ENCODE peak calls at places on chromosome 6, in eight cellular contexts. One of them, this sample, is unnamed.

GRCh38 chr6:52423971-52424381 is 3.8 kb downstream of the EFHC1 start:
- DNase-seq in H9: peak; percentile 54
- DNase-seq in GM23338: peak; percentile 52
- DNase-seq in pancreas: no peak
- DNase-seq in H1: no peak
- DNase-seq in GM23248: peak; percentile 86
- DNase-seq in substantia nigra: no peak
- DNase-seq in astrocyte: peak; percentile 96
- DNase-seq in this sample: no peak

GRCh38 chr6:110039996-110040383 is 61.9 kb downstream of the GPR6 start:
- DNase-seq in pancreas: no peak
- DNase-seq in astrocyte: peak; percentile 14
- DNase-seq in substantia nigra: no peak
- DNase-seq in H9: peak; percentile 68
- DNase-seq in H1: no peak
- DNase-seq in GM23338: peak; percentile 66
- DNase-seq in GM23248: peak; percentile 11
- DNase-seq in this sample: no peak

GRCh38 chr6:101578306-101578705 is 184.8 kb downstream of the GRIK2 start:
- DNase-seq in substantia nigra: no peak
- DNase-seq in pancreas: no peak
- DNase-seq in astrocyte: no peak
- DNase-seq in GM23248: no peak
- DNase-seq in H9: no peak
- DNase-seq in H1: no peak
- DNase-seq in GM23338: no peak
- DNase-seq in this sample: no peak

GRCh38 chr6:7004581-7005297 is 103.0 kb upstream of the RREB1 start:
- DNase-seq in GM23248: peak; percentile 21
- DNase-seq in GM23338: no peak
- DNase-seq in H1: no peak
- DNase-seq in substantia nigra: no peak
- DNase-seq in astrocyte: no peak
- DNase-seq in H9: no peak
- DNase-seq in pancreas: no peak
- DNase-seq in this sample: no peak

GRCh38 chr6:156953478-156954146 is 176.4 kb downstream of the ARID1B start:
- DNase-seq in GM23338: peak; percentile 84
- DNase-seq in H9: no peak
- DNase-seq in H1: no peak
- DNase-seq in pancreas: no peak
- DNase-seq in GM23248: peak; percentile 98
- DNase-seq in substantia nigra: no peak
- DNase-seq in astrocyte: peak; percentile 98
- DNase-seq in this sample: no peak

GRCh38 chr6:48067148-48067709 is 43.8 kb downstream of the PTCHD4 start:
- DNase-seq in H1: no peak
- DNase-seq in substantia nigra: no peak
- DNase-seq in pancreas: no peak
- DNase-seq in GM23248: no peak
- DNase-seq in GM23338: no peak
- DNase-seq in astrocyte: no peak
- DNase-seq in H9: no peak
- DNase-seq in this sample: no peak

GRCh38 chr6:118187568-118188164 is 280.6 kb downstream of the SLC35F1 start:
- DNase-seq in astrocyte: peak; percentile 86
- DNase-seq in GM23248: peak; percentile 82
- DNase-seq in H1: no peak
- DNase-seq in substantia nigra: no peak
- DNase-seq in pancreas: no peak
- DNase-seq in GM23338: no peak
- DNase-seq in H9: no peak
- DNase-seq in this sample: no peak

GRCh38 chr6:144266091-144266649 is 19.0 kb upstream of the UTRN start:
- DNase-seq in GM23338: peak; percentile 92
- DNase-seq in H1: no peak
- DNase-seq in astrocyte: peak; percentile 85
- DNase-seq in substantia nigra: no peak
- DNase-seq in pancreas: no peak
- DNase-seq in GM23248: peak; percentile 86
- DNase-seq in H9: peak; percentile 64
- DNase-seq in this sample: no peak

GRCh38 chr6:24919404-24919892 is 16.3 kb downstream of the RIPOR2 start:
- DNase-seq in astrocyte: no peak
- DNase-seq in GM23338: peak; percentile 39
- DNase-seq in substantia nigra: no peak
- DNase-seq in pancreas: no peak
- DNase-seq in H1: no peak
- DNase-seq in H9: no peak
- DNase-seq in GM23248: no peak
- DNase-seq in this sample: no peak

GRCh38 chr6:73968358-73968757 is 272.4 kb downstream of the CD109 start:
- DNase-seq in GM23248: no peak
- DNase-seq in H9: no peak
- DNase-seq in H1: no peak
- DNase-seq in GM23338: no peak
- DNase-seq in substantia nigra: no peak
- DNase-seq in pancreas: no peak
- DNase-seq in astrocyte: no peak
- DNase-seq in this sample: no peak

GRCh38 chr6:139888691-139889122 is 514.3 kb upstream of the CITED2 start:
- DNase-seq in GM23248: no peak
- DNase-seq in pancreas: no peak
- DNase-seq in H9: peak; percentile 45
- DNase-seq in substantia nigra: no peak
- DNase-seq in H1: peak; percentile 71
- DNase-seq in astrocyte: peak; percentile 41
- DNase-seq in GM23338: peak; percentile 91
- DNase-seq in this sample: no peak

GRCh38 chr6:118400098-118400497 is 148.0 kb upstream of the PLN start:
- DNase-seq in substantia nigra: no peak
- DNase-seq in GM23338: no peak
- DNase-seq in H1: no peak
- DNase-seq in astrocyte: no peak
- DNase-seq in H9: no peak
- DNase-seq in pancreas: no peak
- DNase-seq in GM23248: no peak
- DNase-seq in this sample: no peak

GRCh38 chr6:145735356-145736165 is at the start of gene EPM2A:
- DNase-seq in pancreas: peak; percentile 91
- DNase-seq in GM23338: peak; percentile 88
- DNase-seq in H1: peak; percentile 25
- DNase-seq in GM23248: peak; percentile 95
- DNase-seq in astrocyte: peak; percentile 75
- DNase-seq in substantia nigra: peak; percentile 68
- DNase-seq in H9: peak; percentile 81
- DNase-seq in this sample: peak; percentile 83

GRCh38 chr6:56659721-56660373 is 17.2 kb upstream of the DST start:
- DNase-seq in pancreas: no peak
- DNase-seq in GM23338: no peak
- DNase-seq in substantia nigra: no peak
- DNase-seq in H9: no peak
- DNase-seq in GM23248: no peak
- DNase-seq in H1: no peak
- DNase-seq in astrocyte: no peak
- DNase-seq in this sample: no peak
- H3K27ac ChIP-seq in pancreas: no peak overlapping the region
- H3K27ac ChIP-seq in GM23338: peak overlapping the region; percentile 43
- H3K27ac ChIP-seq in substantia nigra: peak overlapping the region; percentile 14
- H3K27ac ChIP-seq in H9: no peak overlapping the region
- H3K27ac ChIP-seq in GM23248: no peak overlapping the region
- H3K27ac ChIP-seq in H1: no peak overlapping the region
- H3K27ac ChIP-seq in astrocyte: no peak overlapping the region
- H3K27ac ChIP-seq in this sample: peak overlapping the region; percentile 28

DNA sequence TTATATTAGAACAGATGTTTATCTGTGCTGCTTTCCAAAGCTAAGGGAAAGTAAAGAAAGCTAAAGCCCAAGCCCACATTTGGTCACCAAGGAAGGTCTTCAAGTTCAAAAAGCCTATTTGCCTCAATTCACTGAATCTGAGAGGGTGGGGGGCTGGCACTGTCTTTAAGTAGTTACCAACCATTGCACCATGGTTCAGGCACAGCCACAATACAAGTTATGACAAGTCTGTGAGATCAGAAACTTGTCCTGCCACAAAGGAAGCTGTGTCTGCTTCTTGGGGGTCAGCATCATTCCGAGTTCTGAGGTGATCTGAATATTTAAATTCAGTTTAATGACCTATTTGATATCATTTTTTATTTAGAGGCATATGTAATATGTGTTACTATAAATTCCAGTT is 78.3 kb upstream of the OPRM1 start:
- DNase-seq in pancreas: no peak
- DNase-seq in GM23338: no peak
- DNase-seq in H1: no peak
- DNase-seq in GM23248: no peak
- DNase-seq in H9: no peak
- DNase-seq in substantia nigra: no peak
- DNase-seq in astrocyte: no peak
- DNase-seq in this sample: no peak
- H3K27ac ChIP-seq in pancreas: no peak overlapping the region
- H3K27ac ChIP-seq in GM23338: no peak overlapping the region
- H3K27ac ChIP-seq in H1: no peak overlapping the region
- H3K27ac ChIP-seq in GM23248: no peak overlapping the region
- H3K27ac ChIP-seq in H9: no peak overlapping the region
- H3K27ac ChIP-seq in substantia nigra: no peak overlapping the region
- H3K27ac ChIP-seq in astrocyte: no peak overlapping the region
- H3K27ac ChIP-seq in this sample: no peak overlapping the region

GRCh38 chr6:111566222-111566717 is 39.4 kb downstream of the TRAF3IP2 start:
- DNase-seq in H1: no peak
- DNase-seq in GM23338: no peak
- DNase-seq in GM23248: peak; percentile 19
- DNase-seq in substantia nigra: no peak
- DNase-seq in H9: no peak
- DNase-seq in pancreas: no peak
- DNase-seq in astrocyte: no peak
- DNase-seq in this sample: no peak
- H3K27ac ChIP-seq in H1: no peak overlapping the region
- H3K27ac ChIP-seq in GM23338: peak overlapping the region; percentile 59
- H3K27ac ChIP-seq in GM23248: no peak overlapping the region
- H3K27ac ChIP-seq in substantia nigra: peak overlapping the region; percentile 40
- H3K27ac ChIP-seq in H9: no peak overlapping the region
- H3K27ac ChIP-seq in pancreas: no peak overlapping the region
- H3K27ac ChIP-seq in astrocyte: no peak overlapping the region
- H3K27ac ChIP-seq in this sample: peak overlapping the region; percentile 74

GRCh38 chr6:132515386-132515785 is 2.5 kb upstream of the STX7 start:
- DNase-seq in astrocyte: no peak
- DNase-seq in pancreas: no peak
- DNase-seq in GM23248: peak; percentile 18
- DNase-seq in GM23338: no peak
- DNase-seq in substantia nigra: no peak
- DNase-seq in H1: no peak
- DNase-seq in H9: no peak
- DNase-seq in this sample: no peak

GRCh38 chr6:132512638-132513632 is at the start of gene STX7:
- DNase-seq in pancreas: peak; percentile 95
- DNase-seq in GM23248: peak; percentile 96
- DNase-seq in astrocyte: peak; percentile 74
- DNase-seq in H1: peak; percentile 61
- DNase-seq in GM23338: peak; percentile 94
- DNase-seq in H9: peak; percentile 92
- DNase-seq in substantia nigra: peak; percentile 89
- DNase-seq in this sample: peak; percentile 91

GRCh38 chr6:132512342-132512637 is 626 bp downstream of the STX7 start:
- DNase-seq in substantia nigra: no peak
- DNase-seq in astrocyte: no peak
- DNase-seq in H1: no peak
- DNase-seq in GM23248: no peak
- DNase-seq in pancreas: no peak
- DNase-seq in GM23338: no peak
- DNase-seq in H9: no peak
- DNase-seq in this sample: no peak

GRCh38 chr6:132511836-132512230 is 1.1 kb downstream of the STX7 start:
- DNase-seq in astrocyte: no peak
- DNase-seq in GM23248: no peak
- DNase-seq in H9: no peak
- DNase-seq in H1: no peak
- DNase-seq in pancreas: no peak
- DNase-seq in GM23338: no peak
- DNase-seq in substantia nigra: no peak
- DNase-seq in this sample: no peak

DNA sequence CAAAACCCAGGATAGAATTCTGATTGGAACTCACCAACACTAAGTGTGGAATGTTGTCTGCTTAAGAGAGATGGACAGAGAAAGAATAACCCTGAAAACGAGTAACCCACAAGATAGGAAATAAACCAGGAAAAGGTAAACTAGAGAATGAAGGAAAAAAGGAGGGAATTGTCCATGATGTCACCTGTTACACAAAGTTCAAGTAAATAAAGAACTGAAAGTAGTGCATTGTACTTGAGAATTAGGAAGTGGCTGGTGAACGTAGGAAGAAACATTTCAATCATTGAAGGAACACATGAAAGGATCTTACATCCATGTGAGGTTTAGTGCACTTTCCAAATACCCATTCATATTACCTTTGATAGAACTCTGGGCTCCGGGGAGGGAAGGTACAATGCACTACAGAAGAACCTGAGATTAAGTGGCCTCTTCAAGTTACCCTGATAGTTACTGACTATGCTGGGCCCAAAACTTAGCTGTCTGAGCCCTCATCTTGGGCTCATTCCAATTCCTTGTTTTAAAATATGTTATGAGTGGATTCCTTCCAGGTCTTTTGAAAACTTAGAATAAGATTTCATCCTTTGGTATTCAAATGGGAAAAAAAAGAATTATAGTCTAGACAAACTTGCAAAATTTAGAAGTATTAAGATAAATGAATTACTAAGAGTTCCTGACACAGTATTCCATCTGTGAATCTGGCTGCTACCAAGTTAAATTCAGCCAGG is 1.1 kb upstream of the STX7 start:
- DNase-seq in pancreas: no peak
- DNase-seq in H9: no peak
- DNase-seq in GM23248: no peak
- DNase-seq in H1: no peak
- DNase-seq in astrocyte: no peak
- DNase-seq in substantia nigra: no peak
- DNase-seq in GM23338: no peak
- DNase-seq in this sample: no peak
- H3K27ac ChIP-seq in pancreas: no peak overlapping the region
- H3K27ac ChIP-seq in H9: no peak overlapping the region
- H3K27ac ChIP-seq in GM23248: peak overlapping the region; percentile 72
- H3K27ac ChIP-seq in H1: no peak overlapping the region
- H3K27ac ChIP-seq in astrocyte: no peak overlapping the region
- H3K27ac ChIP-seq in substantia nigra: peak overlapping the region; percentile 18
- H3K27ac ChIP-seq in GM23338: no peak overlapping the region
- H3K27ac ChIP-seq in this sample: peak overlapping the region; percentile 96